ENCODE peak calls at places on chromosome 14, in four cellular contexts. A is HepG2, U is K562, M is GM12892. T is an unnamed sample.

GRCh38 chr14:85519661-85520305 is 10.2 kb upstream of the FLRT2 start:
- DNase-seq in M (no peak), U (no peak), A (peak), T (no peak)

GRCh38 chr14:81471062-81471461 is 62.6 kb downstream of the SEL1L start:
- DNase-seq in M (no peak), U (no peak), A (no peak), T (no peak)

GRCh38 chr14:33254876-33255275 is 316.2 kb downstream of the NPAS3 start:
- DNase-seq in U (no peak), M (no peak), A (no peak), T (no peak)

GRCh38 chr14:104001003-104001402 is 58.7 kb upstream of the RD3L start:
- DNase-seq in M (no peak), A (peak), U (peak), T (no peak)

GRCh38 chr14:77760381-77761204 is at the start of gene SNW1:
- DNase-seq in A (peak), M (peak), U (peak), T (peak)

GRCh38 chr14:20934148-20934762 is 21.0 kb upstream of the RNASE2 start:
- DNase-seq in M (peak), A (no peak), U (peak), T (peak)

GRCh38 chr14:105358140-105358846 is 40.0 kb upstream of the TEX22 start:
- DNase-seq in A (no peak), M (no peak), U (no peak), T (no peak)

GRCh38 chr14:104786726-104787675 is 8.5 kb downstream of the AKT1 start:
- DNase-seq in M (no peak), U (no peak), A (no peak), T (no peak)

GRCh38 chr14:29282169-29282568 is 515.6 kb downstream of the FOXG1 start:
- DNase-seq in M (no peak), A (no peak), U (no peak), T (no peak)

GRCh38 chr14:23483216-23483854 is 13.8 kb downstream of the NGDN start:
- DNase-seq in M (peak), U (peak), A (peak), T (peak)

GRCh38 chr14:28307506-28307905 is 459.1 kb upstream of the FOXG1 start:
- DNase-seq in M (no peak), U (no peak), A (no peak), T (no peak)

GRCh38 chr14:45947785-45948184 is 694.8 kb upstream of the MIS18BP1 start:
- DNase-seq in U (no peak), M (no peak), A (no peak), T (no peak)

GRCh38 chr14:72758420-72758819 is 135.5 kb downstream of the DPF3 start:
- DNase-seq in U (no peak), A (no peak), M (no peak), T (no peak)

GRCh38 chr14:27077181-27077738 is 479.4 kb upstream of the NOVA1 start:
- DNase-seq in A (no peak), U (no peak), M (no peak), T (no peak)

GRCh38 chr14:76778546-76779215 is 17.4 kb downstream of the VASH1 start:
- DNase-seq in U (no peak), M (no peak), A (no peak), T (no peak)

GRCh38 chr14:89638888-89639287 is 221.9 kb upstream of the FOXN3 start:
- DNase-seq in M (no peak), U (no peak), A (no peak), T (no peak)

GRCh38 chr14:104358528-104359300 is 220.3 kb downstream of the KIF26A start:
- DNase-seq in A (no peak), U (no peak), M (no peak), T (no peak)

GRCh38 chr14:102593841-102594170 is 1.4 kb downstream of the RCOR1 start:
- DNase-seq in U (no peak), M (no peak), A (no peak), T (no peak)

GRCh38 chr14:49692895-49693737 is at the start of gene KLHDC1:
- DNase-seq in U (peak), M (peak), A (peak), T (peak)

GRCh38 chr14:53055003-53055402 is 98.1 kb downstream of the DDHD1 start:
- DNase-seq in M (peak), A (peak), U (peak), T (no peak)

GRCh38 chr14:33837943-33838683 is 112.8 kb downstream of the EGLN3 start:
- DNase-seq in U (no peak), M (no peak), A (no peak), T (no peak)

GRCh38 chr14:95510804-95511203 is 5.6 kb downstream of the SYNE3 start:
- DNase-seq in M (no peak), A (no peak), U (no peak), T (no peak)

GRCh38 chr14:88618476-88618875 is 55.6 kb downstream of the ZC3H14 start:
- DNase-seq in A (no peak), U (no peak), M (no peak), T (no peak)

GRCh38 chr14:106872619-106873446 is 1346.5 kb downstream of the TMEM121 start:
- DNase-seq in M (no peak), U (peak), A (peak), T (no peak)

GRCh38 chr14:34781242-34781641 is 66.8 kb upstream of the CFL2 start:
- DNase-seq in U (no peak), A (no peak), M (no peak), T (no peak)

GRCh38 chr14:65044596-65044959 is 57.7 kb downstream of the MAX start:
- DNase-seq in A (no peak), M (no peak), U (peak), T (no peak)

GRCh38 chr14:23437142-23438129 is 2.0 kb upstream of the MYH7 start:
- DNase-seq in U (no peak), A (no peak), M (no peak), T (no peak)

GRCh38 chr14:103105580-103106168 is 11.1 kb downstream of the EXOC3L4 start:
- DNase-seq in A (no peak), U (peak), M (no peak), T (no peak)

GRCh38 chr14:59346796-59347510 is 118.2 kb downstream of the GPR135 start:
- DNase-seq in U (no peak), M (no peak), A (no peak), T (no peak)

GRCh38 chr14:51921026-51921425 is 60.6 kb downstream of the GNG2 start:
- DNase-seq in U (no peak), M (no peak), A (no peak), T (no peak)

DNA sequence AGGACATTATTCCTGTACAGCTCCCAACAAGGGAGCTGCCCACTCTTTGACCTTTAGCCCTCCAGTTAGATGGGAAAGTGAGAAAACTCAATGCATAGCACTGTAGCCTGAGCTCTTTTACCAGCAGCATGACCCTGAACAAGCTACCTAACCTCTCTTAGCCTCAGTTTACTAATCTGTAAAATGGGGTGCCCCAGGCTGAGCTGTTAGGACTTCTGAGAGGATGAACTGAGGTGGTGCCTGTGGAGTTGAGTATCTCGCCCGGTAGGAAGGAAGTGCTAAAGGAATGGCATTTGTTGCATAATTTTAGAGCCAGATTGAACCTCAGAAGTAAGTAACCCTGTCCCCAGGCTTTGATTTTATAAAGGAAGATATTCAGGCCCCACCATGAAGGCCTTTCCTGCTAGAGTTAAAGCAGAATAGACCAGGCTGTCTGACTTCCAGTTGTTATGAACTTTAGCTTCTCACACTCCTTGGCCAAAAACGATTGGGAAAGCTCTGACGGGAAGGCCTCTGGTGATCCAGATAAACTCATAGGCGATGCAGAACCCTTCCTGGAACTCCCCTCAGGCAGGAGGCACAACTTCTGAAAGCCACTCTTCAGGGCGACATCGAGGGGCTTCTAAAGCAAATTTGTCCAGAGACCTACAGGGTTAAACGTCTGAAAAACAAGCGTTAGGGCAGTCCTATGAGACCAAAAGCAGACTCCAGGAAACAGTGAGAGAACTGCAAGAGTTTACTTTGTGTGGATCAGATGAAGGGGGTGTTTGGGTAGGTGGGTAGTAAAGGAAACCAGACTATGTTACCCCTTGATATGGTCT is 2.5 kb upstream of the SERPINA10 start:
- DNase-seq in A (no peak), M (no peak), U (no peak), T (no peak)
- TF ChIP-seq POLR2A in A (no peak), M (no peak), U (no peak), T (no peak)

GRCh38 chr14:91115986-91116385 is 2.1 kb downstream of the DGLUCY start:
- DNase-seq in A (no peak), U (no peak), M (no peak), T (no peak)

GRCh38 chr14:91113829-91114078 is at the start of gene DGLUCY:
- DNase-seq in M (peak), A (no peak), U (peak), T (peak)

GRCh38 chr14:91116913-91117588 is 3.2 kb downstream of the DGLUCY start:
- DNase-seq in M (no peak), U (no peak), A (no peak), T (no peak)

GRCh38 chr14:91112172-91112571 is 1.7 kb upstream of the DGLUCY start:
- DNase-seq in M (no peak), A (no peak), U (no peak), T (no peak)

GRCh38 chr14:91114079-91115065 is 499 bp downstream of the DGLUCY start:
- DNase-seq in U (peak), M (peak), A (peak), T (peak)
- TF ChIP-seq POLR2AphosphoS5 in U (no peak), M (peak), A (peak), T (peak)

GRCh38 chr14:96806836-96807235 is 9.7 kb downstream of the VRK1 start:
- DNase-seq in A (peak), M (no peak), U (no peak), T (no peak)
- TF ChIP-seq TAF1 in A (no peak), M (no peak), U (no peak), T (no peak)

GRCh38 chr14:75450381-75451276 is 22.8 kb downstream of the JDP2 start:
- DNase-seq in M (no peak), U (no peak), A (peak), T (no peak)
- TF ChIP-seq POLR2A in M (no peak), U (no peak), A (no peak), T (no peak)

GRCh38 chr14:98370352-98370751 is 901.6 kb downstream of the BCL11B start:
- DNase-seq in A (no peak), M (no peak), U (no peak), T (no peak)
- TF ChIP-seq POLR2AphosphoS5 in A (no peak), M (no peak), U (no peak), T (no peak)

DNA sequence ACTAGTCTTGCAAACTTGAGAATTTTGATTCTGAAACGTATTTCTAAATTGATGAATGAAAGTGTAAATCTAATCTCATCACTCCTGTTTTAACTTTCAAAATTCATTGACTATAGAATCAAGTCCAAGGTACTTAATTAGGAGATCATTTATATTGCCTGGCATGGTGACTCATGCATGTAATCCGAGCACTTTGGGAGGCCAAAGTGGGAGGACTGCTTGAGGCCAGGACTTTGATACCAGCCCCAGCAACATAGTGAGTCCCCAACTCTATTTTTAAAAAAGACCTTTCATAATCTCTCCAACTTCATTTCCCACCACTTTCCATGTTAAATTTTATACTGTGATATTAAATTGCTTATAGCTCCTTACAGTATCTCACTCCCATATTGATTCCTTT is 3.0 kb upstream of the MIPOL1 start:
- DNase-seq in M (no peak), A (no peak), U (no peak), T (no peak)
- TF ChIP-seq TAF1 in M (no peak), A (no peak), U (no peak), T (no peak)

GRCh38 chr14:55026793-55027560 is at the start of the genes SOCS4 and WDHD1:
- DNase-seq in M (peak), U (peak), A (peak), T (peak)
- TF ChIP-seq POLR2A in M (peak), U (peak), A (peak), T (peak)

T was measured in GM12891.